ENCODE peak calls at places on chromosomes 3 and 15, in ten cellular contexts. A is spleen; B is lower lobe of right lung; P is WTC11; X is anterior cingulate cortex; G is HCT116; Y is AG09309; O is NK-92 treated with Interleukin-12 subunit alpha and Interleukin-12 subunit beta, amount 100 ng/mL, for 24 hours; D is T-helper 17 cell; C is cardiac fibroblast. L is an unnamed sample.

GRCh38 chr15:70412717-70413266 is 315.1 kb upstream of the TLE3 start:
- DNase-seq in D (no peak), X (no peak), Y (no peak), B (no peak), P (no peak), A (no peak), O (no peak), G (no peak), C (no peak), L (no peak)

GRCh38 chr15:63089260-63090043 is 32.2 kb upstream of the LACTB start:
- DNase-seq in O (no peak), Y (peak; percentile 90), D (no peak), P (peak; percentile 38), A (no peak), X (no peak), B (no peak), C (peak; percentile 90), G (no peak), L (no peak)

GRCh38 chr3:123755508-123755907 is 128.6 kb downstream of the MYLK start:
- DNase-seq in A (no peak), P (no peak), D (no peak), G (no peak), O (no peak), B (no peak), X (no peak), Y (no peak), C (no peak), L (no peak)

GRCh38 chr3:124560406-124561215 is 169.6 kb upstream of the UMPS start:
- DNase-seq in G (no peak), X (no peak), P (no peak), C (no peak), Y (no peak), O (no peak), A (no peak), D (no peak), B (no peak), L (no peak)

GRCh38 chr15:93997071-93997658 is 234.2 kb upstream of the MCTP2 start:
- DNase-seq in C (peak; percentile 17), X (no peak), A (no peak), G (peak; percentile 7), O (no peak), Y (peak; percentile 8), B (no peak), P (no peak), D (no peak), L (no peak)

GRCh38 chr3:71520186-71521020 is 63.1 kb downstream of the FOXP1 start:
- DNase-seq in D (no peak), O (no peak), P (no peak), A (no peak), G (no peak), C (no peak), Y (no peak), B (no peak), X (no peak), L (no peak)

GRCh38 chr3:185647134-185647879 is 61.2 kb downstream of the SENP2 start:
- DNase-seq in G (no peak), C (no peak), X (no peak), D (no peak), O (no peak), Y (no peak), P (no peak), A (no peak), B (no peak), L (no peak)

GRCh38 chr3:65605876-65606432 is 432.8 kb downstream of the MAGI1 start:
- DNase-seq in O (no peak), B (no peak), D (no peak), Y (no peak), X (no peak), C (peak; percentile 10), P (no peak), G (no peak), A (no peak), L (no peak)

GRCh38 chr3:66483006-66483928 is 17.6 kb downstream of the LRIG1 start:
- DNase-seq in Y (no peak), C (peak; percentile 59), A (no peak), X (peak; percentile 78), O (no peak), B (no peak), P (peak; percentile 26), D (no peak), G (no peak), L (peak; percentile 98)

GRCh38 chr3:150890320-150890719 is 14.9 kb downstream of the MINDY4B start:
- DNase-seq in O (no peak), A (no peak), G (no peak), C (peak; percentile 27), X (no peak), D (no peak), P (no peak), B (no peak), Y (peak; percentile 31), L (no peak)

GRCh38 chr3:101950985-101951733 is 101.8 kb downstream of the NFKBIZ start:
- DNase-seq in G (no peak), C (peak; percentile 34), B (no peak), Y (no peak), P (no peak), X (no peak), D (no peak), O (no peak), A (no peak), L (no peak)

GRCh38 chr15:60399931-60400330 is 2.1 kb upstream of the ANXA2 start:
- DNase-seq in B (no peak), G (no peak), P (no peak), D (no peak), A (no peak), Y (no peak), C (peak; percentile 48), X (no peak), O (no peak), L (no peak)

GRCh38 chr3:183277260-183277659 is 24.2 kb downstream of the B3GNT5 start:
- DNase-seq in C (no peak), X (no peak), B (no peak), G (no peak), D (no peak), P (no peak), O (no peak), A (no peak), Y (no peak), L (no peak)

GRCh38 chr3:114179575-114179974 is 723 bp upstream of the DRD3 start:
- DNase-seq in X (no peak), B (no peak), G (peak; percentile 15), P (peak; percentile 14), Y (peak; percentile 4), O (no peak), D (no peak), A (no peak), C (peak; percentile 50), L (no peak)

GRCh38 chr3:46667061-46667621 is 26.3 kb downstream of the ALS2CL start:
- DNase-seq in D (no peak), Y (no peak), C (no peak), B (peak; percentile 35), O (no peak), X (no peak), G (no peak), P (peak; percentile 7), A (peak; percentile 67), L (no peak)

GRCh38 chr3:67863869-67864268 is 209.5 kb upstream of the SUCLG2 start:
- DNase-seq in G (peak; percentile 4), D (no peak), B (no peak), A (no peak), Y (no peak), C (peak; percentile 3), X (no peak), O (no peak), P (peak; percentile 15), L (no peak)

L was measured in globus pallidus.